ENCODE peak calls at places on chromosome 7, in six cellular contexts. One of them, this sample, is unnamed.

GRCh38 chr7:130429019-130429418 is 11.8 kb downstream of the CEP41 start:
- DNase-seq in breast epithelium: no peak
- DNase-seq in body of pancreas: no peak
- DNase-seq in cardiac muscle cell: no peak
- DNase-seq in CD4-positive, alpha-beta T cell: no peak
- DNase-seq in gastrocnemius medialis: no peak
- DNase-seq in this sample: no peak

GRCh38 chr7:30445770-30446169 is 32.8 kb downstream of the NOD1 start:
- DNase-seq in cardiac muscle cell: peak
- DNase-seq in body of pancreas: peak
- DNase-seq in breast epithelium: no peak
- DNase-seq in gastrocnemius medialis: peak
- DNase-seq in CD4-positive, alpha-beta T cell: peak
- DNase-seq in this sample: peak

GRCh38 chr7:81162771-81163525 is 244.1 kb upstream of the SEMA3C start:
- DNase-seq in gastrocnemius medialis: no peak
- DNase-seq in breast epithelium: no peak
- DNase-seq in cardiac muscle cell: no peak
- DNase-seq in CD4-positive, alpha-beta T cell: no peak
- DNase-seq in body of pancreas: no peak
- DNase-seq in this sample: no peak

GRCh38 chr7:30802812-30803211 is 31.6 kb downstream of the MINDY4 start:
- DNase-seq in body of pancreas: no peak
- DNase-seq in CD4-positive, alpha-beta T cell: no peak
- DNase-seq in cardiac muscle cell: no peak
- DNase-seq in breast epithelium: no peak
- DNase-seq in gastrocnemius medialis: no peak
- DNase-seq in this sample: no peak

GRCh38 chr7:105958037-105958436 is 5.0 kb upstream of the CDHR3 start:
- DNase-seq in CD4-positive, alpha-beta T cell: no peak
- DNase-seq in gastrocnemius medialis: no peak
- DNase-seq in breast epithelium: no peak
- DNase-seq in cardiac muscle cell: no peak
- DNase-seq in body of pancreas: no peak
- DNase-seq in this sample: no peak

GRCh38 chr7:73865738-73866445 is 4.9 kb downstream of the TMEM270 start:
- DNase-seq in breast epithelium: no peak
- DNase-seq in gastrocnemius medialis: no peak
- DNase-seq in body of pancreas: peak
- DNase-seq in CD4-positive, alpha-beta T cell: no peak
- DNase-seq in cardiac muscle cell: peak
- DNase-seq in this sample: no peak

GRCh38 chr7:121369462-121369861 is 26.6 kb downstream of the FAM3C start:
- DNase-seq in breast epithelium: no peak
- DNase-seq in CD4-positive, alpha-beta T cell: no peak
- DNase-seq in gastrocnemius medialis: no peak
- DNase-seq in body of pancreas: no peak
- DNase-seq in cardiac muscle cell: peak
- DNase-seq in this sample: no peak

GRCh38 chr7:2934211-2934731 is 90.2 kb upstream of the GNA12 start:
- DNase-seq in body of pancreas: peak
- DNase-seq in gastrocnemius medialis: no peak
- DNase-seq in cardiac muscle cell: peak
- DNase-seq in breast epithelium: no peak
- DNase-seq in CD4-positive, alpha-beta T cell: no peak
- DNase-seq in this sample: no peak

GRCh38 chr7:1225462-1226154 is 7.1 kb upstream of the UNCX start:
- DNase-seq in cardiac muscle cell: peak
- DNase-seq in gastrocnemius medialis: no peak
- DNase-seq in breast epithelium: no peak
- DNase-seq in body of pancreas: peak
- DNase-seq in CD4-positive, alpha-beta T cell: peak
- DNase-seq in this sample: no peak

GRCh38 chr7:131211500-131211899 is 116.2 kb upstream of the MKLN1 start:
- DNase-seq in gastrocnemius medialis: no peak
- DNase-seq in CD4-positive, alpha-beta T cell: no peak
- DNase-seq in breast epithelium: no peak
- DNase-seq in cardiac muscle cell: no peak
- DNase-seq in body of pancreas: no peak
- DNase-seq in this sample: no peak

GRCh38 chr7:155694846-155695245 is 50.4 kb downstream of the RBM33 start:
- DNase-seq in breast epithelium: no peak
- DNase-seq in body of pancreas: no peak
- DNase-seq in gastrocnemius medialis: no peak
- DNase-seq in CD4-positive, alpha-beta T cell: no peak
- DNase-seq in cardiac muscle cell: peak
- DNase-seq in this sample: no peak

GRCh38 chr7:21743493-21743892 is 200.7 kb downstream of the DNAH11 start:
- DNase-seq in cardiac muscle cell: no peak
- DNase-seq in gastrocnemius medialis: no peak
- DNase-seq in breast epithelium: no peak
- DNase-seq in body of pancreas: no peak
- DNase-seq in CD4-positive, alpha-beta T cell: no peak
- DNase-seq in this sample: no peak

GRCh38 chr7:135274495-135275268 is 41.0 kb downstream of the STRA8 start:
- DNase-seq in breast epithelium: peak
- DNase-seq in body of pancreas: peak
- DNase-seq in gastrocnemius medialis: peak
- DNase-seq in CD4-positive, alpha-beta T cell: peak
- DNase-seq in cardiac muscle cell: peak
- DNase-seq in this sample: peak

GRCh38 chr7:142300689-142301088 is 42.8 kb upstream of the PRSS58 start:
- DNase-seq in gastrocnemius medialis: no peak
- DNase-seq in body of pancreas: no peak
- DNase-seq in CD4-positive, alpha-beta T cell: peak
- DNase-seq in cardiac muscle cell: no peak
- DNase-seq in breast epithelium: no peak
- DNase-seq in this sample: no peak
- TF ChIP-seq CTCF in gastrocnemius medialis: no peak
- TF ChIP-seq CTCF in body of pancreas: no peak
- TF ChIP-seq CTCF in CD4-positive, alpha-beta T cell: no peak
- TF ChIP-seq CTCF in cardiac muscle cell: peak
- TF ChIP-seq CTCF in breast epithelium: no peak
- TF ChIP-seq CTCF in this sample: no peak

DNA sequence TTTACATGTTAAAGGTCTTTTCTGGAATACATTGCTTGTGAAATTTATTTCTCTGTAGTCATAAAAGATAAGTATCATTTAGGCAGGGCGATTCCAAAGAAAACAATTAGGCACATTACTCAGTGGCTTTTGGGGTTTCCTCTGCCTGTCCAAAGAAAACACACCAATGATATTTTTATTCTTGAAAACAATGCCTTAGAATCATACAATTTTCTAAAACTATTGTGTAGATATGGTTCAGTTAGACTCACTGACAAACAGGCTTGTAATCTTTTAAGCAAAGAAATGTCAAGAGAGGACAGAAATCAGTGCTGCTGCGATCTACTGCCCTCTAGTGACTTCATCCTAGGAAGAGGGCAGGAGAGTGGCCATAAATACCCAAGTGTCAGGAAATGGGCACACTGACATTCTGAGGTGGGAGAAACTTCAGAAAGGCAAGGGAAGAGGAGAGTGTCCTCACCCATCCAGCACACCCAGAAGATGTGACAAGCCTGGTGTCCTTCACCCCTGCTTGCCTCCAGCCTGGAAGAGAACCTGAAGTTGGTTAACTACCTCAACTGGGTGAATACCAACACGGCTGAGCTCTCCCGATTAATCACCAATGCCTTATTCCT is 120.5 kb downstream of the GALNT11 start:
- DNase-seq in cardiac muscle cell: peak
- DNase-seq in breast epithelium: no peak
- DNase-seq in gastrocnemius medialis: no peak
- DNase-seq in body of pancreas: peak
- DNase-seq in CD4-positive, alpha-beta T cell: no peak
- DNase-seq in this sample: no peak
- TF ChIP-seq CTCF in cardiac muscle cell: peak
- TF ChIP-seq CTCF in breast epithelium: peak
- TF ChIP-seq CTCF in gastrocnemius medialis: no peak
- TF ChIP-seq CTCF in body of pancreas: peak
- TF ChIP-seq CTCF in CD4-positive, alpha-beta T cell: peak
- TF ChIP-seq CTCF in this sample: peak

GRCh38 chr7:71784781-71785180 is 627.4 kb downstream of the CALN1 start:
- DNase-seq in body of pancreas: no peak
- DNase-seq in gastrocnemius medialis: no peak
- DNase-seq in cardiac muscle cell: no peak
- DNase-seq in breast epithelium: no peak
- DNase-seq in CD4-positive, alpha-beta T cell: no peak
- DNase-seq in this sample: no peak

GRCh38 chr7:71783779-71784178 is 628.4 kb downstream of the CALN1 start:
- DNase-seq in cardiac muscle cell: no peak
- DNase-seq in body of pancreas: no peak
- DNase-seq in breast epithelium: no peak
- DNase-seq in CD4-positive, alpha-beta T cell: no peak
- DNase-seq in gastrocnemius medialis: no peak
- DNase-seq in this sample: no peak

GRCh38 chr7:71787513-71787912 is 624.6 kb downstream of the CALN1 start:
- DNase-seq in gastrocnemius medialis: no peak
- DNase-seq in body of pancreas: no peak
- DNase-seq in breast epithelium: no peak
- DNase-seq in CD4-positive, alpha-beta T cell: no peak
- DNase-seq in cardiac muscle cell: peak
- DNase-seq in this sample: no peak

GRCh38 chr7:71784180-71784579 is 628.0 kb downstream of the CALN1 start:
- DNase-seq in body of pancreas: no peak
- DNase-seq in breast epithelium: no peak
- DNase-seq in CD4-positive, alpha-beta T cell: no peak
- DNase-seq in cardiac muscle cell: no peak
- DNase-seq in gastrocnemius medialis: no peak
- DNase-seq in this sample: no peak

GRCh38 chr7:71785216-71785615 is 626.9 kb downstream of the CALN1 start:
- DNase-seq in body of pancreas: no peak
- DNase-seq in gastrocnemius medialis: no peak
- DNase-seq in breast epithelium: no peak
- DNase-seq in cardiac muscle cell: no peak
- DNase-seq in CD4-positive, alpha-beta T cell: no peak
- DNase-seq in this sample: no peak
- TF ChIP-seq CTCF in body of pancreas: no peak
- TF ChIP-seq CTCF in gastrocnemius medialis: no peak
- TF ChIP-seq CTCF in breast epithelium: no peak
- TF ChIP-seq CTCF in cardiac muscle cell: no peak
- TF ChIP-seq CTCF in CD4-positive, alpha-beta T cell: no peak
- TF ChIP-seq CTCF in this sample: no peak

DNA sequence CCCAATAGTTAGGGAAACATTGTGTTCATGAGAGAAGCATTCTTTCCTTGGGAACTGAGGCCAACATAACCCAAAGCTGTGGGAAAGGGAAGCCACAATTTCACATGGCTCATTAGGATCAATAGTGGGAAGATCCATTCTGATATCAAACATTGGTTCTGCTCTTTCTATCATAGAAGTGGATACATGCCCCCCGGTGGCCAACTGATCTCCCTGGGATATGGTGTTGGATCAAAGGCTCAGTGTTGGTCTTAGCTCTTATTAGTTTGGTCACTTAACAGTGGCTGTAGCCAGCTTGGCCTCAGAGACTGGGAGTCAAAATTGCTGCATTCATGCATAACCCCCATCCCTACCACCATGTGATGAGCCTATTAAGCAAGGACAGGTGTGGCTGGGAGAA is 6.7 kb upstream of the GIMAP4 start:
- DNase-seq in cardiac muscle cell: no peak
- DNase-seq in body of pancreas: no peak
- DNase-seq in gastrocnemius medialis: no peak
- DNase-seq in CD4-positive, alpha-beta T cell: no peak
- DNase-seq in breast epithelium: no peak
- DNase-seq in this sample: no peak
- TF ChIP-seq CTCF in cardiac muscle cell: no peak
- TF ChIP-seq CTCF in body of pancreas: no peak
- TF ChIP-seq CTCF in gastrocnemius medialis: no peak
- TF ChIP-seq CTCF in CD4-positive, alpha-beta T cell: no peak
- TF ChIP-seq CTCF in breast epithelium: no peak
- TF ChIP-seq CTCF in this sample: no peak